ENCODE peak calls at places on chromosomes 16 and 17, in seven cellular contexts. L, G, P, W, B, A and X are unnamed samples.

GRCh38 chr17:82779541-82779940 is 27.7 kb downstream of the TBCD start:
- DNase-seq in L (no peak), G (no peak), P (no peak), W (no peak), B (no peak), A (no peak), X (no peak)

GRCh38 chr17:56737741-56738161 is 96.0 kb downstream of the C17orf67 start:
- DNase-seq in L (no peak), G (no peak), P (no peak), W (no peak), B (no peak), A (no peak), X (no peak)

GRCh38 chr16:84940670-84941551 is 70.4 kb downstream of the ZDHHC7 start:
- DNase-seq in L (no peak), G (no peak), P (peak), W (no peak), B (no peak), A (no peak), X (no peak)

GRCh38 chr17:78345791-78346494 is 13.9 kb downstream of the SOCS3 start:
- DNase-seq in L (no peak), G (no peak), P (no peak), W (no peak), B (no peak), A (no peak), X (no peak)

GRCh38 chr17:31216053-31216751 is 80.8 kb downstream of the OMG start:
- DNase-seq in L (peak), G (no peak), P (peak), W (peak), B (no peak), A (peak), X (no peak)

GRCh38 chr17:8857919-8858318 is 9.6 kb downstream of the PIK3R6 start:
- DNase-seq in L (no peak), G (no peak), P (no peak), W (no peak), B (no peak), A (peak), X (no peak)

GRCh38 chr17:65370669-65371126 is 190.8 kb downstream of the AXIN2 start:
- DNase-seq in L (peak), G (no peak), P (no peak), W (no peak), B (no peak), A (no peak), X (no peak)

GRCh38 chr16:71933913-71934696 is 38.8 kb downstream of the IST1 start:
- DNase-seq in L (no peak), G (no peak), P (no peak), W (peak), B (no peak), A (no peak), X (no peak)

GRCh38 chr16:58536278-58536677 is 21.0 kb downstream of the SETD6 start:
- DNase-seq in L (no peak), G (no peak), P (no peak), W (no peak), B (no peak), A (no peak), X (no peak)

GRCh38 chr16:82628741-82629140 is 2.0 kb downstream of the CDH13 start:
- DNase-seq in L (no peak), G (no peak), P (no peak), W (no peak), B (no peak), A (no peak), X (no peak)

GRCh38 chr17:49482144-49482817 is 12.8 kb upstream of the NGFR start:
- DNase-seq in L (no peak), G (no peak), P (no peak), W (peak), B (no peak), A (no peak), X (no peak)

GRCh38 chr16:80804061-80804450 is 342 bp downstream of the CDYL2 start:
- DNase-seq in L (peak), G (peak), P (no peak), W (no peak), B (no peak), A (no peak), X (peak)
- TF ChIP-seq TAF1 in L (no peak), G (peak), P (no peak), W (no peak), B (no peak), A (no peak), X (no peak)

GRCh38 chr17:70310251-70310672 is 140.9 kb downstream of the KCNJ2 start:
- DNase-seq in L (no peak), G (no peak), P (no peak), W (no peak), B (no peak), A (no peak), X (no peak)

GRCh38 chr17:70313031-70313430 is 143.7 kb downstream of the KCNJ2 start:
- DNase-seq in L (no peak), G (no peak), P (no peak), W (no peak), B (no peak), A (no peak), X (no peak)

GRCh38 chr17:70308619-70309018 is 139.3 kb downstream of the KCNJ2 start:
- DNase-seq in L (no peak), G (no peak), P (no peak), W (no peak), B (no peak), A (no peak), X (no peak)

GRCh38 chr17:70307430-70307829 is 138.1 kb downstream of the KCNJ2 start:
- DNase-seq in L (no peak), G (no peak), P (no peak), W (no peak), B (no peak), A (no peak), X (no peak)
- TF ChIP-seq TAF1 in L (no peak), G (no peak), P (no peak), W (no peak), B (no peak), A (no peak), X (no peak)

DNA sequence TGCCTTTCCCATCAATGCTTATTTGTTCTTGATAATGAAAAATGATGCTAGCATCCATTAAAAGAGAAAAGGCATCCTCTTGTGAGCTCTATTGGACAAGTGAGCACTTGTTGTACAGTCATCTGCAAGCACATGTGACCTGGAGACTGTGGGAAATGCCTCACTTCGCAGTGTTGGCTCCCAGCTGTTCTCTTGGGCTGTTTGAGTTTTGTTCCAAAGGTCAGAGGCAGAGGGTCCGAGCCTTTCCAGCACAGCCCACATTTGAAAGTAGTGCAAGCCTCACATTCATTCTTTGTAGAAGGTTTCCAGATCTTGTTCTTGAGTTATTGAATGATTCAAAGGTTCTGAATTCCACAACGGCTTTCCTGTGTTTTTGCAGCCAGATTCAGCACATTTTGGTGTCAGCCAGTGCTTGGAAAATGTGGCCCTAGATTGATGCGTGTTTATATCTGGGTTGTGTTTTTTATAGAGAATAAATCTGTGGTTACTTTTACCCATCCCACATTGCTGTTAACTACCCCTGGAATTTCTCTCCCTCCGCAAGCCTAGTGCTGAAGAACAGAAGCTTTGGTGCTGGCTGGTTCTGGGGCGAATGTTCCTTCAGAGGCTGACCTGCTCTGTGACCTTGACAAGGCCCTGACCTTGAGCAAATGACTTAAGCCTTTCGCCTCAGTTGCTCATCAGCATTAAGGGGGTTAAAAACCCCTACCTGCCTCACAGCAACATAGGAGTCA is 49.8 kb downstream of the CDH1 start:
- DNase-seq in L (peak), G (no peak), P (no peak), W (no peak), B (no peak), A (no peak), X (no peak)
- TF ChIP-seq TAF1 in L (no peak), G (no peak), P (no peak), W (no peak), B (no peak), A (no peak), X (no peak)

GRCh38 chr17:17060001-17060929 is 18.0 kb downstream of the MPRIP start:
- DNase-seq in L (no peak), G (no peak), P (no peak), W (no peak), B (no peak), A (no peak), X (no peak)
- TF ChIP-seq TAF1 in L (no peak), G (no peak), P (no peak), W (no peak), B (no peak), A (no peak), X (no peak)

DNA sequence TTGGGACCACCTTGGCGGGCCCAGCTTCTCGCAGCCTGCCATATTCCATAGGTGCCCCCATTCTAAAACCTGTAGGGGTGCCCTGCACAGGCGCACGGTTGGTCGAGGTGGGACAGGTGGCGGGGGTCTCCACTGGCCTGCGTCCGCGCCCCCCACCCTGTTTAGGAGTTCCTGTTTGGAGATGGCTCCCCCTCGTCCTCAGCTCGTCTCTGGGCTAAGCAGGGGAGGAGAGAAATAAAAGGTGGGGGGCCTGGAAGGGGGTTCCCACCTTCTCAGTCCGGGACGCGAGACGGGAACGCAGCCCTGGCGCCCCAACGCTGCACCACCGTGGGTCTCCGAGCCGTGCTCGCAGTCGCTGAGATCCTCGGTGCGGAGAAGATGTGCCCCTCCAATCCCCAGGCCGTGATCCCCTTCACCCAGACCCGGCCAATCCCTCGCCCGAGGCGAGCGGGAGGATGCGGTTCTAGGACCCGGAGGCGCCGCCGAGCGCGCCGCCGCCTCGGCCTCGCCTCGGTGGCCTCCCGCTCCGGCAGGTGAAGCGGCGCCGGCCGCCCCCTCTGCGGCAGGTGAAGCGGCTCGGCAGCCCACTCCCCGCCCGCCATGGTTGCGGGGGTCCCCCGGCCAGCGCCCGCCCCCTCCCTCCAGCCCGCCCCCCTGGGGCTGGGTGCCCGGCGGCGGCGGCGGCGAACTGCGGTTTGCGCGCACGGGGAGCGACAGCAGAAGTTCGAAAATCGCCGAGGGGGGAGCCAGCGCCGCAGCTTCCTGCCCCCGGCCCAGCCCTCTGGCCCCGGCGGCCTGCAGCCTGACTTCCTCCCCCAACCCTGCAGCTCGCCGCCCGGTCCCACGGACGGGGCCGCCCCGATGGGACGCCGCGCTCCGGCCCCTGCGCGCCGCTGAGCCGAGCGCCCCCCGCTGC is at the start of gene FMNL1:
- DNase-seq in L (no peak), G (peak), P (peak), W (peak), B (no peak), A (no peak), X (no peak)
- TF ChIP-seq TAF1 in L (no peak), G (no peak), P (no peak), W (peak), B (peak), A (peak), X (no peak)

GRCh38 chr16:25988089-25988488 is 296.3 kb downstream of the HS3ST4 start:
- DNase-seq in L (no peak), G (no peak), P (no peak), W (no peak), B (no peak), A (no peak), X (no peak)
- TF ChIP-seq TAF1 in L (no peak), G (no peak), P (no peak), W (no peak), B (no peak), A (no peak), X (no peak)

DNA sequence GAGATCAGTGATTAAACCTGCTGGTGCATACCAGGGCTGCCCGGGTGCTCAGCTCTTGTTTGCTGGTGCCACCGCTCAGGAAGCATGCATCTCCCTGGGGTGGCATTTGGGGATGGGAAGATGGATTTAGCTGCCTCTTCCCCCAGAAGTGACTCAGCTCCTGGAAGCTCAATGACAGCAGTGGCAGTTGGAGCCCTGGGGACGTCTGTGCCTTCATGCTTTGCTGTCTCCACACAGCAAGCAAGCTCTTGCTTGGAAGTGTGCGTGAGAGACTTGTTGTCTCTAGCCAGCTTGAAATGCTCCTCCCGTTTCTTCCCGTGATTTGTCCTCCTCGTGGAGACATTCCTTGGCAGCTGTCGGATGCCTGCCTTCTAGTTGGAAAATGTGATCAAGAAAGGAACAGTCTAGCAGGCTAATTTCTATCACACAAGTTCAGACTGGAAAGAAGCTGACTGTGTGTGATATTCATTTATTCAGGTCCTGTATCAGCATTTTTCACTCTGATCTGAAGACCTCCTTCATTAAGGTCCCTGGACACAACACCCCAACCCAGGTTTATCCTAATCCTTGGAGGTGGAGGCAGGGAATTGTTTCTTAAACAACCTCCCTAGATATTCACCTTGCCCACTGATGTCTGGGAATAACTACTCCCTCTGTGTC is 73.0 kb downstream of the BMERB1 start:
- DNase-seq in L (no peak), G (no peak), P (no peak), W (no peak), B (no peak), A (no peak), X (no peak)
- TF ChIP-seq TAF1 in L (no peak), G (no peak), P (no peak), W (no peak), B (no peak), A (no peak), X (no peak)

GRCh38 chr17:42405076-42405475 is 16.8 kb upstream of the STAT3 start:
- DNase-seq in L (no peak), G (no peak), P (no peak), W (no peak), B (no peak), A (no peak), X (no peak)

GRCh38 chr17:42405963-42406495 is 17.0 kb downstream of the CAVIN1 start:
- DNase-seq in L (peak), G (peak), P (peak), W (peak), B (no peak), A (no peak), X (peak)

GRCh38 chr17:42402121-42402516 is 13.9 kb upstream of the STAT3 start:
- DNase-seq in L (no peak), G (no peak), P (no peak), W (no peak), B (no peak), A (no peak), X (no peak)

GRCh38 chr17:42404326-42405055 is 16.2 kb upstream of the STAT3 start:
- DNase-seq in L (no peak), G (no peak), P (no peak), W (no peak), B (no peak), A (no peak), X (no peak)

GRCh38 chr17:42403150-42403549 is 14.9 kb upstream of the STAT3 start:
- DNase-seq in L (no peak), G (no peak), P (peak), W (peak), B (no peak), A (no peak), X (no peak)
- TF ChIP-seq TAF1 in L (no peak), G (no peak), P (no peak), W (no peak), B (no peak), A (no peak), X (no peak)

GRCh38 chr17:63774982-63775290 is 966 bp downstream of the DDX42 start:
- DNase-seq in L (no peak), G (no peak), P (no peak), W (no peak), B (no peak), A (no peak), X (no peak)

GRCh38 chr17:63773272-63774140 is at the start of gene CCDC47:
- DNase-seq in L (peak), G (peak), P (peak), W (peak), B (peak), A (peak), X (peak)

GRCh38 chr17:63772801-63773271 is 561 bp downstream of the CCDC47 start:
- DNase-seq in L (peak), G (no peak), P (peak), W (peak), B (no peak), A (no peak), X (no peak)

GRCh38 chr17:63775420-63775819 is 1.4 kb downstream of the DDX42 start:
- DNase-seq in L (no peak), G (no peak), P (peak), W (peak), B (no peak), A (no peak), X (no peak)

GRCh38 chr17:63774141-63774981 is at the start of gene DDX42:
- DNase-seq in L (peak), G (peak), P (peak), W (peak), B (no peak), A (no peak), X (peak)
- TF ChIP-seq TAF1 in L (peak), G (peak), P (peak), W (peak), B (no peak), A (no peak), X (no peak)